ENCODE peak calls at places on chromosomes 2 and 18, in ten cellular contexts. Y, M, S, Z, N, V, U, C, D and H are unnamed samples.

GRCh38 chr2:148483675-148484074 is 160.9 kb upstream of the EPC2 start:
- DNase-seq in N (no peak), S (no peak), Z (peak), D (peak), C (no peak), V (no peak), U (no peak), M (no peak), Y (no peak), H (no peak)

GRCh38 chr2:20027260-20027677 is 14.8 kb upstream of the MATN3 start:
- DNase-seq in S (no peak), M (no peak), Y (no peak), N (no peak), V (no peak), U (no peak), D (no peak), Z (no peak), C (no peak), H (no peak)

GRCh38 chr18:3180325-3180724 is 39.4 kb downstream of the MYOM1 start:
- DNase-seq in N (no peak), M (no peak), S (no peak), D (peak), Z (peak), U (no peak), Y (no peak), C (no peak), V (no peak), H (no peak)

GRCh38 chr2:71669058-71669456 is 215.7 kb downstream of the DYSF start:
- DNase-seq in V (no peak), Y (no peak), Z (no peak), M (no peak), U (no peak), S (no peak), N (no peak), D (no peak), C (no peak), H (no peak)

GRCh38 chr2:118861741-118862140 is 14.3 kb upstream of the EN1 start:
- DNase-seq in N (no peak), S (no peak), Y (no peak), Z (no peak), D (no peak), C (no peak), V (no peak), M (no peak), U (no peak), H (no peak)

GRCh38 chr2:225052703-225053102 is 10.4 kb upstream of the DOCK10 start:
- DNase-seq in S (no peak), C (no peak), Z (no peak), V (no peak), N (no peak), M (no peak), D (no peak), Y (no peak), U (no peak), H (no peak)

GRCh38 chr18:1244397-1245122 is 339.9 kb downstream of the ADCYAP1 start:
- DNase-seq in U (no peak), C (no peak), D (no peak), S (no peak), M (no peak), V (no peak), Y (no peak), Z (no peak), N (no peak), H (no peak)

GRCh38 chr2:223643310-223643709 is 41.1 kb upstream of the SCG2 start:
- DNase-seq in M (no peak), D (no peak), Z (no peak), S (no peak), U (no peak), N (no peak), V (no peak), C (no peak), Y (no peak), H (no peak)

GRCh38 chr18:76587147-76587885 is 92.3 kb upstream of the ZNF516 start:
- DNase-seq in Y (no peak), N (no peak), V (no peak), Z (no peak), U (no peak), D (no peak), C (no peak), S (no peak), M (no peak), H (no peak)

GRCh38 chr2:168573128-168573903 is 117.2 kb downstream of the CERS6 start:
- DNase-seq in Z (peak), U (no peak), S (no peak), Y (no peak), C (no peak), N (no peak), D (no peak), M (no peak), V (no peak), H (no peak)

GRCh38 chr2:65530547-65531320 is 98.3 kb upstream of the SPRED2 start:
- DNase-seq in C (no peak), Y (no peak), M (no peak), U (no peak), V (no peak), N (no peak), D (peak), S (no peak), Z (peak), H (no peak)

GRCh38 chr2:240839152-240840143 is 19.4 kb upstream of the KIF1A start:
- DNase-seq in N (no peak), U (no peak), M (no peak), S (no peak), C (no peak), D (peak), Z (peak), V (no peak), Y (no peak), H (no peak)

GRCh38 chr2:54924121-54924520 is 126.1 kb downstream of the RTN4 start:
- DNase-seq in M (no peak), C (no peak), D (no peak), V (no peak), S (no peak), Y (no peak), U (no peak), Z (peak), N (no peak), H (no peak)

GRCh38 chr2:118722976-118723375 is 124.5 kb downstream of the EN1 start:
- DNase-seq in Y (no peak), N (no peak), M (no peak), D (no peak), V (no peak), S (no peak), C (no peak), U (no peak), Z (no peak), H (no peak)

GRCh38 chr2:129934044-129934822 is 45.2 kb upstream of the RAB6C start:
- DNase-seq in M (no peak), N (peak), S (no peak), Z (peak), U (peak), D (no peak), C (no peak), V (no peak), Y (no peak), H (no peak)

GRCh38 chr2:224518806-224519580 is 66.2 kb downstream of the CUL3 start:
- DNase-seq in C (no peak), V (no peak), S (no peak), D (peak), Y (no peak), Z (peak), U (no peak), N (no peak), M (peak), H (no peak)

GRCh38 chr2:132627542-132627941 is 42.5 kb downstream of the LYPD1 start:
- DNase-seq in C (no peak), M (no peak), S (no peak), D (no peak), Z (no peak), U (no peak), N (no peak), Y (no peak), V (no peak), H (no peak)

GRCh38 chr2:206275274-206276160 is 1.1 kb downstream of the ZDBF2 start:
- DNase-seq in M (peak), U (no peak), D (peak), Y (no peak), C (no peak), N (no peak), S (no peak), Z (peak), V (peak), H (peak)

GRCh38 chr2:49294225-49294624 is 139.9 kb upstream of the FSHR start:
- DNase-seq in Y (no peak), C (no peak), V (no peak), N (no peak), U (no peak), D (no peak), M (no peak), Z (no peak), S (no peak), H (no peak)

GRCh38 chr18:42310956-42311355 is 355.9 kb downstream of the PIK3C3 start:
- DNase-seq in U (no peak), N (no peak), D (peak), Y (no peak), C (no peak), S (no peak), M (no peak), V (no peak), Z (no peak), H (no peak)

GRCh38 chr2:199431748-199432213 is 26.0 kb downstream of the SATB2 start:
- DNase-seq in Z (no peak), M (no peak), S (no peak), N (no peak), Y (no peak), C (no peak), V (no peak), U (peak), D (peak), H (no peak)

GRCh38 chr2:8216397-8216796 is 465.5 kb upstream of the ID2 start:
- DNase-seq in Y (no peak), V (no peak), S (no peak), D (no peak), M (no peak), U (no peak), C (no peak), Z (peak), N (no peak), H (no peak)

GRCh38 chr2:206562375-206562774 is 79.9 kb upstream of the FAM237A start:
- DNase-seq in M (no peak), U (no peak), Z (peak), S (no peak), Y (no peak), V (no peak), N (no peak), C (no peak), D (peak), H (no peak)

GRCh38 chr2:219509780-219510511 is 4.3 kb upstream of the ASIC4 start:
- DNase-seq in S (peak), U (peak), Y (peak), Z (peak), C (peak), D (no peak), N (peak), M (peak), V (no peak), H (no peak)

GRCh38 chr18:34740101-34740500 is 30.0 kb downstream of the DTNA start:
- DNase-seq in U (no peak), Z (no peak), V (no peak), S (no peak), Y (no peak), M (no peak), C (no peak), D (no peak), N (peak), H (no peak)